ENCODE peak calls at places on chromosomes 5 and 9, in seven cellular contexts. F is right lobe of liver, O is breast epithelium, W is tibial artery, Q is fibroblast of lung, M is IMR-90, L is kidney epithelial cell. P is an unnamed sample.
A peak's percentile ranks its signal among the peaks of the same experiment; 100 is the strongest.

GRCh38 chr5:32147959-32148358 is 26.2 kb downstream of the GOLPH3 start:
- DNase-seq in F (no peak), O (no peak), W (no peak), Q (no peak), M (no peak), L (no peak), P (no peak)

GRCh38 chr9:5773324-5773999 is 59.5 kb downstream of the ERMP1 start:
- DNase-seq in F (no peak), O (no peak), W (no peak), Q (peak; percentile 51), M (no peak), L (no peak), P (no peak)

GRCh38 chr9:12708562-12709298 is 15.5 kb downstream of the TYRP1 start:
- DNase-seq in F (no peak), O (no peak), W (no peak), Q (peak; percentile 84), M (peak; percentile 71), L (peak; percentile 45), P (no peak)

GRCh38 chr9:9950813-9951212 is 662.0 kb downstream of the PTPRD start:
- DNase-seq in F (no peak), O (no peak), W (no peak), Q (peak; percentile 74), M (peak; percentile 20), L (no peak), P (no peak)

GRCh38 chr5:131749138-131749537 is 47.7 kb downstream of the FNIP1 start:
- DNase-seq in F (no peak), O (no peak), W (no peak), Q (peak; percentile 65), M (peak; percentile 86), L (peak; percentile 4), P (no peak)

GRCh38 chr5:40879163-40879942 is 29.9 kb upstream of the C7 start:
- DNase-seq in F (no peak), O (no peak), W (no peak), Q (peak; percentile 11), M (peak; percentile 45), L (no peak), P (no peak)

GRCh38 chr9:117434568-117434967 is 19.7 kb upstream of the ASTN2 start:
- DNase-seq in F (no peak), O (no peak), W (no peak), Q (no peak), M (no peak), L (no peak), P (no peak)

GRCh38 chr9:20441166-20441565 is 181.1 kb downstream of the MLLT3 start:
- DNase-seq in F (no peak), O (no peak), W (no peak), Q (no peak), M (no peak), L (no peak), P (no peak)

GRCh38 chr9:98491231-98491651 is 217.5 kb downstream of the GABBR2 start:
- DNase-seq in F (no peak), O (no peak), W (no peak), Q (no peak), M (no peak), L (no peak), P (no peak)

GRCh38 chr9:3909966-3910650 is 384.3 kb upstream of the RFX3 start:
- DNase-seq in F (no peak), O (no peak), W (no peak), Q (no peak), M (no peak), L (no peak), P (no peak)

GRCh38 chr5:162107591-162107990 is 40.0 kb downstream of the GABRG2 start:
- DNase-seq in F (no peak), O (no peak), W (no peak), Q (no peak), M (no peak), L (no peak), P (no peak)

GRCh38 chr5:876398-877365 is 15.9 kb downstream of the BRD9 start:
- DNase-seq in F (no peak), O (no peak), W (no peak), Q (no peak), M (no peak), L (no peak), P (no peak)

GRCh38 chr5:138449501-138450239 is 10.8 kb downstream of the REEP2 start:
- DNase-seq in F (peak; percentile 90), O (peak; percentile 82), W (peak; percentile 92), Q (peak; percentile 69), M (peak; percentile 75), L (no peak), P (peak; percentile 69)

GRCh38 chr9:35688558-35689350 is 971 bp downstream of the TPM2 start:
- DNase-seq in F (no peak), O (no peak), W (no peak), Q (peak; percentile 86), M (peak; percentile 92), L (peak; percentile 57), P (no peak)

GRCh38 chr5:1840741-1841521 is 39.7 kb downstream of the NDUFS6 start:
- DNase-seq in F (peak; percentile 46), O (no peak), W (no peak), Q (no peak), M (no peak), L (no peak), P (no peak)

GRCh38 chr5:180718810-180719453 is 20.9 kb downstream of the OR2Y1 start:
- DNase-seq in F (no peak), O (no peak), W (no peak), Q (peak; percentile 20), M (peak; percentile 31), L (peak; percentile 4), P (no peak)

GRCh38 chr9:74379718-74380117 is 117.4 kb upstream of the RORB start:
- DNase-seq in F (peak; percentile 50), O (no peak), W (no peak), Q (peak; percentile 21), M (no peak), L (no peak), P (no peak)

DNA sequence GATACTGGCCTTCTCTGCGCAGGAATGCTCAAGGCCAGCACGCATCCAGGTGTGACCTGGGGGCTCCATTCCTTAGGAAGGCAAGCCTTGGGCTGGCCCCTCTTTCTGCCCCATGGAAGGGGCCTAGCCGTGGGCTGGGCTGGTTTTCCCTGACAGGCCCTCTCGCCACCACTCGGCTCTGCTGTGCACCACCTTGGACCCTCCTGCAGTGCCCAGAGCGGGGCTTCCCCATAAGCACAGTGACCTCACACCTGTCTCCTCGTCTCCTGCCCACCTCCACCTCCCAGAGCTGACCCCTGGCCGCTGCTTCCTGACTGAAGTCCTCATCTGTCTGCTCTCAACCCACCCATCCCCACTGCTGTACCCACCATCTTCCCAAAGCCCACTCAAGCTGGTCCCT is 21.1 kb downstream of the UNC5A start:
- DNase-seq in F (no peak), O (no peak), W (no peak), Q (no peak), M (no peak), L (no peak), P (no peak)
- H3K27me3 ChIP-seq in F (no peaks in the 10 kb centered on the region), O (peaks cover 36% of the 10 kb centered on the region), W (peaks cover 39% of the 10 kb centered on the region), Q (no peaks in the 10 kb centered on the region), M (peaks cover 7% of the 10 kb centered on the region), L (peaks cover 14% of the 10 kb centered on the region), P (no peaks in the 10 kb centered on the region)

GRCh38 chr9:95511952-95512750 is 4.6 kb downstream of the PTCH1 start:
- DNase-seq in F (no peak), O (no peak), W (no peak), Q (no peak), M (no peak), L (no peak), P (no peak)

GRCh38 chr9:95508968-95509850 is 7.6 kb downstream of the PTCH1 start:
- DNase-seq in F (peak; percentile 88), O (peak; percentile 70), W (peak; percentile 94), Q (peak; percentile 91), M (peak; percentile 92), L (peak; percentile 77), P (no peak)

GRCh38 chr9:95509851-95510529 is 6.8 kb downstream of the PTCH1 start:
- DNase-seq in F (peak; percentile 60), O (no peak), W (no peak), Q (no peak), M (no peak), L (no peak), P (no peak)

GRCh38 chr9:95511232-95511951 is 5.4 kb downstream of the PTCH1 start:
- DNase-seq in F (no peak), O (no peak), W (peak; percentile 79), Q (peak; percentile 51), M (peak; percentile 70), L (no peak), P (no peak)

GRCh38 chr9:95510610-95511231 is 6.0 kb downstream of the PTCH1 start:
- DNase-seq in F (peak; percentile 93), O (peak; percentile 91), W (peak; percentile 96), Q (peak; percentile 95), M (peak; percentile 97), L (peak; percentile 74), P (peak; percentile 57)
- H3K27me3 ChIP-seq in F (no peaks in the 10 kb centered on the region), O (no peaks in the 10 kb centered on the region), W (no peaks in the 10 kb centered on the region), Q (no peaks in the 10 kb centered on the region), M (no peaks in the 10 kb centered on the region), L (no peaks in the 10 kb centered on the region), P (no peaks in the 10 kb centered on the region)

DNA sequence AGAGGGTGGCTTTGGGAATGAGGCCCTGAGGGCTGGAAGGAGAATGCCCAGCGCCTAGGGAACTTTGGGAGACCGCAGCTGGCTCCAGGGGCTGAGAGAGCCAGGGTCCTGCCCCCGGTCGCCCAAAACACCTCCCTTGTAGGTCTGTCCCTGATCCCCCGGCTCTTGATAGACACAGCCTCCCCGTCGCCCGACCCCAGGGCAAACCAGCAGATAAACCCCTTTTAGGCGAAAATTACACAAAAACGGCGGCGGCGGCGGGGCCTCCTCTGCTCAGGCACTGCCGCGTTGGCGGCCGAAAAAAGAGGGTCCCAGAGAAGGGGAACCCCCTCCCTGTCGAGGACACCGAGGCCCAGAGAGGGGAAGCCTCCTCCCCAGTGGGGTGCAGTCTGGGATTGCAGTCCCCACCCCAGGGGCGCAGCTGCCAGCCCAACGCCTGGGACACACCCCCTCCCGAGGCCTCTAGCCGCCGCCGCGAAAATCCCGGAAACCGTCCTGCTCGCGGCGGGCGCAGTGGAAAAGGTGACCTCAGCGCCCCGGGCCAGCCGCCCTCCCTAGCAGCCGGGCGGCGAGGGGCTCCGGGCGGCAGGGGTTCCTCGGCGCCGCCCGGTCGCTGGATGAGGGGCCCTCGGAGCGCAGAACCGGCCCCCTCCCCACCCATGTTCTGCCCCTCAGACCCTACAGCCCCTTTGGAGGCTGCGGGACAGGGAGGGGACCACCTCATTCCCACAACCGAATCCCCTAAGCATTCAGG is 3.1 kb upstream of the BARX1 start:
- DNase-seq in F (peak; percentile 50), O (no peak), W (no peak), Q (no peak), M (no peak), L (no peak), P (no peak)
- H3K27me3 ChIP-seq in F (peaks cover 65% of the 10 kb centered on the region), O (peaks cover 81% of the 10 kb centered on the region), W (peaks cover 82% of the 10 kb centered on the region), Q (peaks cover 78% of the 10 kb centered on the region), M (peaks cover 84% of the 10 kb centered on the region), L (peaks cover 83% of the 10 kb centered on the region), P (peaks cover 53% of the 10 kb centered on the region)

GRCh38 chr5:43019615-43020293 is 20.4 kb downstream of the ANXA2R start:
- DNase-seq in F (peak; percentile 66), O (peak; percentile 55), W (no peak), Q (peak; percentile 91), M (peak; percentile 91), L (no peak), P (no peak)

GRCh38 chr5:43027054-43027785 is 12.9 kb downstream of the ANXA2R start:
- DNase-seq in F (no peak), O (no peak), W (no peak), Q (no peak), M (no peak), L (no peak), P (no peak)

GRCh38 chr5:43019293-43019614 is 20.9 kb downstream of the ANXA2R start:
- DNase-seq in F (no peak), O (no peak), W (no peak), Q (peak; percentile 10), M (no peak), L (no peak), P (no peak)

GRCh38 chr5:43020294-43020711 is 19.8 kb downstream of the ANXA2R start:
- DNase-seq in F (no peak), O (no peak), W (no peak), Q (peak; percentile 70), M (peak; percentile 59), L (no peak), P (no peak)

GRCh38 chr5:43024217-43024616 is 15.9 kb downstream of the ANXA2R start:
- DNase-seq in F (no peak), O (no peak), W (no peak), Q (no peak), M (no peak), L (no peak), P (no peak)
- H3K27me3 ChIP-seq in F (peaks cover 29% of the 10 kb centered on the region), O (peaks cover 5% of the 10 kb centered on the region), W (no peaks in the 10 kb centered on the region), Q (no peaks in the 10 kb centered on the region), M (no peaks in the 10 kb centered on the region), L (no peaks in the 10 kb centered on the region), P (no peaks in the 10 kb centered on the region)